ENCODE peak calls at places on chromosome 11, in four cellular contexts. I is coronary artery, V is GM12891, T is EL. X is an unnamed sample.

GRCh38 chr11:95092549-95093324 is 3.1 kb downstream of the ENDOD1 start:
- DNase-seq in T (peak), I (no peak), V (no peak), X (no peak)

GRCh38 chr11:112877561-112877960 is 83.7 kb upstream of the NCAM1 start:
- DNase-seq in I (no peak), V (no peak), T (no peak), X (no peak)

GRCh38 chr11:746289-747175 is 732 bp upstream of the TALDO1 start:
- DNase-seq in I (peak), V (no peak), T (peak), X (peak)

GRCh38 chr11:1762537-1763302 is 1.0 kb downstream of the CTSD start:
- DNase-seq in V (no peak), I (no peak), T (peak), X (peak)

GRCh38 chr11:118979434-118979833 is 7.9 kb downstream of the FOXR1 start:
- DNase-seq in V (no peak), T (no peak), I (no peak), X (no peak)

GRCh38 chr11:84322211-84322610 is 1036.0 kb upstream of the CCDC90B start:
- DNase-seq in T (no peak), V (no peak), I (no peak), X (no peak)

GRCh38 chr11:118436639-118437045 is 350 bp downstream of the KMT2A start:
- DNase-seq in T (peak), I (no peak), V (no peak), X (no peak)

GRCh38 chr11:553949-554398 is 6.6 kb downstream of the LMNTD2 start:
- DNase-seq in T (no peak), V (no peak), I (no peak), X (no peak)